ENCODE peak calls at places on chromosomes 1 and 21, in nine cellular contexts. One of them, this sample, is unnamed.

GRCh38 chr1:33152685-33153432 is 29.0 kb downstream of the TRIM62 start:
- DNase-seq in GM23338: peak; percentile 90
- DNase-seq in SJCRH30: peak; percentile 99
- DNase-seq in hypothalamus: no peak
- DNase-seq in activated naive CD4-positive, alpha-beta T cell treated with anti-CD3 and anti-CD28 coated beads, Interleukin-2, amount 10 ng/mL, durations not matched to agents 7 days and 5 days: no peak
- DNase-seq in GM23248: peak; percentile 33
- DNase-seq in COR-L47: no peak
- DNase-seq in HTR-8/SVneo: no peak
- DNase-seq in CD8-positive, alpha-beta T cell: no peak
- DNase-seq in this sample: no peak

GRCh38 chr1:177044390-177044789 is 120.1 kb downstream of the ASTN1 start:
- DNase-seq in GM23338: peak; percentile 83
- DNase-seq in SJCRH30: no peak
- DNase-seq in hypothalamus: no peak
- DNase-seq in activated naive CD4-positive, alpha-beta T cell treated with anti-CD3 and anti-CD28 coated beads, Interleukin-2, amount 10 ng/mL, durations not matched to agents 7 days and 5 days: no peak
- DNase-seq in GM23248: no peak
- DNase-seq in COR-L47: no peak
- DNase-seq in HTR-8/SVneo: no peak
- DNase-seq in CD8-positive, alpha-beta T cell: no peak
- DNase-seq in this sample: no peak

GRCh38 chr21:46145840-46146691 is 9.3 kb downstream of the FTCD start:
- DNase-seq in GM23338: no peak
- DNase-seq in SJCRH30: no peak
- DNase-seq in hypothalamus: no peak
- DNase-seq in activated naive CD4-positive, alpha-beta T cell treated with anti-CD3 and anti-CD28 coated beads, Interleukin-2, amount 10 ng/mL, durations not matched to agents 7 days and 5 days: no peak
- DNase-seq in GM23248: no peak
- DNase-seq in COR-L47: no peak
- DNase-seq in HTR-8/SVneo: no peak
- DNase-seq in CD8-positive, alpha-beta T cell: peak; percentile 9
- DNase-seq in this sample: no peak

GRCh38 chr1:24420547-24420946 is 4.9 kb downstream of the NIPAL3 start:
- DNase-seq in GM23338: no peak
- DNase-seq in SJCRH30: no peak
- DNase-seq in hypothalamus: no peak
- DNase-seq in activated naive CD4-positive, alpha-beta T cell treated with anti-CD3 and anti-CD28 coated beads, Interleukin-2, amount 10 ng/mL, durations not matched to agents 7 days and 5 days: no peak
- DNase-seq in GM23248: peak; percentile 32
- DNase-seq in COR-L47: no peak
- DNase-seq in HTR-8/SVneo: no peak
- DNase-seq in CD8-positive, alpha-beta T cell: no peak
- DNase-seq in this sample: no peak

GRCh38 chr21:40687625-40688024 is 159.3 kb downstream of the DSCAM start:
- DNase-seq in GM23338: no peak
- DNase-seq in SJCRH30: no peak
- DNase-seq in hypothalamus: no peak
- DNase-seq in activated naive CD4-positive, alpha-beta T cell treated with anti-CD3 and anti-CD28 coated beads, Interleukin-2, amount 10 ng/mL, durations not matched to agents 7 days and 5 days: no peak
- DNase-seq in GM23248: no peak
- DNase-seq in COR-L47: no peak
- DNase-seq in HTR-8/SVneo: no peak
- DNase-seq in CD8-positive, alpha-beta T cell: no peak
- DNase-seq in this sample: no peak

GRCh38 chr1:21638531-21639341 is 30.4 kb downstream of the RAP1GAP start:
- DNase-seq in GM23338: no peak
- DNase-seq in SJCRH30: peak; percentile 84
- DNase-seq in hypothalamus: no peak
- DNase-seq in activated naive CD4-positive, alpha-beta T cell treated with anti-CD3 and anti-CD28 coated beads, Interleukin-2, amount 10 ng/mL, durations not matched to agents 7 days and 5 days: no peak
- DNase-seq in GM23248: peak; percentile 52
- DNase-seq in COR-L47: peak; percentile 16
- DNase-seq in HTR-8/SVneo: peak; percentile 48
- DNase-seq in CD8-positive, alpha-beta T cell: no peak
- DNase-seq in this sample: peak; percentile 74

GRCh38 chr1:23651069-23651808 is 40.4 kb upstream of the RPL11 start:
- DNase-seq in GM23338: no peak
- DNase-seq in SJCRH30: peak; percentile 61
- DNase-seq in hypothalamus: no peak
- DNase-seq in activated naive CD4-positive, alpha-beta T cell treated with anti-CD3 and anti-CD28 coated beads, Interleukin-2, amount 10 ng/mL, durations not matched to agents 7 days and 5 days: no peak
- DNase-seq in GM23248: peak; percentile 80
- DNase-seq in COR-L47: no peak
- DNase-seq in HTR-8/SVneo: peak; percentile 39
- DNase-seq in CD8-positive, alpha-beta T cell: no peak
- DNase-seq in this sample: no peak

GRCh38 chr1:39981957-39982356 is 27.0 kb downstream of the MFSD2A start:
- DNase-seq in GM23338: no peak
- DNase-seq in SJCRH30: no peak
- DNase-seq in hypothalamus: no peak
- DNase-seq in activated naive CD4-positive, alpha-beta T cell treated with anti-CD3 and anti-CD28 coated beads, Interleukin-2, amount 10 ng/mL, durations not matched to agents 7 days and 5 days: no peak
- DNase-seq in GM23248: peak; percentile 94
- DNase-seq in COR-L47: no peak
- DNase-seq in HTR-8/SVneo: peak; percentile 58
- DNase-seq in CD8-positive, alpha-beta T cell: no peak
- DNase-seq in this sample: no peak

GRCh38 chr1:51058863-51059262 is 43.2 kb upstream of the C1orf185 start:
- DNase-seq in GM23338: peak; percentile 27
- DNase-seq in SJCRH30: peak; percentile 95
- DNase-seq in hypothalamus: no peak
- DNase-seq in activated naive CD4-positive, alpha-beta T cell treated with anti-CD3 and anti-CD28 coated beads, Interleukin-2, amount 10 ng/mL, durations not matched to agents 7 days and 5 days: no peak
- DNase-seq in GM23248: peak; percentile 46
- DNase-seq in COR-L47: no peak
- DNase-seq in HTR-8/SVneo: no peak
- DNase-seq in CD8-positive, alpha-beta T cell: no peak
- DNase-seq in this sample: no peak

GRCh38 chr21:34670220-34670961 is 1.6 kb downstream of the CLIC6 start:
- DNase-seq in GM23338: peak; percentile 70
- DNase-seq in SJCRH30: no peak
- DNase-seq in hypothalamus: no peak
- DNase-seq in activated naive CD4-positive, alpha-beta T cell treated with anti-CD3 and anti-CD28 coated beads, Interleukin-2, amount 10 ng/mL, durations not matched to agents 7 days and 5 days: no peak
- DNase-seq in GM23248: peak; percentile 49
- DNase-seq in COR-L47: no peak
- DNase-seq in HTR-8/SVneo: no peak
- DNase-seq in CD8-positive, alpha-beta T cell: no peak
- DNase-seq in this sample: no peak

GRCh38 chr1:1325288-1326074 is 879 bp downstream of the CPTP start:
- DNase-seq in GM23338: no peak
- DNase-seq in SJCRH30: no peak
- DNase-seq in hypothalamus: no peak
- DNase-seq in activated naive CD4-positive, alpha-beta T cell treated with anti-CD3 and anti-CD28 coated beads, Interleukin-2, amount 10 ng/mL, durations not matched to agents 7 days and 5 days: peak; percentile 31
- DNase-seq in GM23248: no peak
- DNase-seq in COR-L47: no peak
- DNase-seq in HTR-8/SVneo: no peak
- DNase-seq in CD8-positive, alpha-beta T cell: no peak
- DNase-seq in this sample: no peak

GRCh38 chr1:113641396-113641795 is 117.9 kb downstream of the PHTF1 start:
- DNase-seq in GM23338: no peak
- DNase-seq in SJCRH30: no peak
- DNase-seq in hypothalamus: no peak
- DNase-seq in activated naive CD4-positive, alpha-beta T cell treated with anti-CD3 and anti-CD28 coated beads, Interleukin-2, amount 10 ng/mL, durations not matched to agents 7 days and 5 days: no peak
- DNase-seq in GM23248: no peak
- DNase-seq in COR-L47: no peak
- DNase-seq in HTR-8/SVneo: no peak
- DNase-seq in CD8-positive, alpha-beta T cell: no peak
- DNase-seq in this sample: no peak

GRCh38 chr1:53588053-53588779 is 129.0 kb downstream of the DMRTB1 start:
- DNase-seq in GM23338: no peak
- DNase-seq in SJCRH30: no peak
- DNase-seq in hypothalamus: no peak
- DNase-seq in activated naive CD4-positive, alpha-beta T cell treated with anti-CD3 and anti-CD28 coated beads, Interleukin-2, amount 10 ng/mL, durations not matched to agents 7 days and 5 days: no peak
- DNase-seq in GM23248: no peak
- DNase-seq in COR-L47: no peak
- DNase-seq in HTR-8/SVneo: no peak
- DNase-seq in CD8-positive, alpha-beta T cell: no peak
- DNase-seq in this sample: peak; percentile 20

GRCh38 chr1:167715653-167716302 is 6.0 kb upstream of the MPZL1 start:
- DNase-seq in GM23338: no peak
- DNase-seq in SJCRH30: no peak
- DNase-seq in hypothalamus: no peak
- DNase-seq in activated naive CD4-positive, alpha-beta T cell treated with anti-CD3 and anti-CD28 coated beads, Interleukin-2, amount 10 ng/mL, durations not matched to agents 7 days and 5 days: no peak
- DNase-seq in GM23248: no peak
- DNase-seq in COR-L47: no peak
- DNase-seq in HTR-8/SVneo: no peak
- DNase-seq in CD8-positive, alpha-beta T cell: no peak
- DNase-seq in this sample: no peak

GRCh38 chr1:24266398-24266941 is 52.7 kb upstream of the GRHL3 start:
- DNase-seq in GM23338: no peak
- DNase-seq in SJCRH30: peak; percentile 9
- DNase-seq in hypothalamus: no peak
- DNase-seq in activated naive CD4-positive, alpha-beta T cell treated with anti-CD3 and anti-CD28 coated beads, Interleukin-2, amount 10 ng/mL, durations not matched to agents 7 days and 5 days: no peak
- DNase-seq in GM23248: peak; percentile 95
- DNase-seq in COR-L47: no peak
- DNase-seq in HTR-8/SVneo: peak; percentile 83
- DNase-seq in CD8-positive, alpha-beta T cell: no peak
- DNase-seq in this sample: no peak

GRCh38 chr1:27569506-27570382 is 34.2 kb downstream of the AHDC1 start:
- DNase-seq in GM23338: peak; percentile 62
- DNase-seq in SJCRH30: no peak
- DNase-seq in hypothalamus: no peak
- DNase-seq in activated naive CD4-positive, alpha-beta T cell treated with anti-CD3 and anti-CD28 coated beads, Interleukin-2, amount 10 ng/mL, durations not matched to agents 7 days and 5 days: no peak
- DNase-seq in GM23248: no peak
- DNase-seq in COR-L47: no peak
- DNase-seq in HTR-8/SVneo: no peak
- DNase-seq in CD8-positive, alpha-beta T cell: no peak
- DNase-seq in this sample: no peak

GRCh38 chr1:40630488-40631223 is 34.8 kb downstream of the RIMS3 start:
- DNase-seq in GM23338: peak; percentile 87
- DNase-seq in SJCRH30: peak; percentile 62
- DNase-seq in hypothalamus: no peak
- DNase-seq in activated naive CD4-positive, alpha-beta T cell treated with anti-CD3 and anti-CD28 coated beads, Interleukin-2, amount 10 ng/mL, durations not matched to agents 7 days and 5 days: peak; percentile 40
- DNase-seq in GM23248: peak; percentile 64
- DNase-seq in COR-L47: peak; percentile 37
- DNase-seq in HTR-8/SVneo: no peak
- DNase-seq in CD8-positive, alpha-beta T cell: peak; percentile 37
- DNase-seq in this sample: no peak

GRCh38 chr1:43258370-43258769 is 11.4 kb upstream of the TMEM125 start:
- DNase-seq in GM23338: no peak
- DNase-seq in SJCRH30: no peak
- DNase-seq in hypothalamus: no peak
- DNase-seq in activated naive CD4-positive, alpha-beta T cell treated with anti-CD3 and anti-CD28 coated beads, Interleukin-2, amount 10 ng/mL, durations not matched to agents 7 days and 5 days: no peak
- DNase-seq in GM23248: no peak
- DNase-seq in COR-L47: no peak
- DNase-seq in HTR-8/SVneo: no peak
- DNase-seq in CD8-positive, alpha-beta T cell: no peak
- DNase-seq in this sample: peak; percentile 13

GRCh38 chr1:7586031-7586941 is 184.8 kb upstream of the VAMP3 start:
- DNase-seq in GM23338: no peak
- DNase-seq in SJCRH30: peak; percentile 28
- DNase-seq in hypothalamus: no peak
- DNase-seq in activated naive CD4-positive, alpha-beta T cell treated with anti-CD3 and anti-CD28 coated beads, Interleukin-2, amount 10 ng/mL, durations not matched to agents 7 days and 5 days: no peak
- DNase-seq in GM23248: no peak
- DNase-seq in COR-L47: no peak
- DNase-seq in HTR-8/SVneo: no peak
- DNase-seq in CD8-positive, alpha-beta T cell: no peak
- DNase-seq in this sample: no peak

GRCh38 chr1:163173121-163173520 is 29.6 kb downstream of the RGS5 start:
- DNase-seq in GM23338: no peak
- DNase-seq in SJCRH30: no peak
- DNase-seq in hypothalamus: no peak
- DNase-seq in activated naive CD4-positive, alpha-beta T cell treated with anti-CD3 and anti-CD28 coated beads, Interleukin-2, amount 10 ng/mL, durations not matched to agents 7 days and 5 days: no peak
- DNase-seq in GM23248: peak; percentile 39
- DNase-seq in COR-L47: no peak
- DNase-seq in HTR-8/SVneo: no peak
- DNase-seq in CD8-positive, alpha-beta T cell: no peak
- DNase-seq in this sample: no peak

GRCh38 chr1:201553496-201554166 is 14.7 kb downstream of the NAV1 start:
- DNase-seq in GM23338: no peak
- DNase-seq in SJCRH30: no peak
- DNase-seq in hypothalamus: no peak
- DNase-seq in activated naive CD4-positive, alpha-beta T cell treated with anti-CD3 and anti-CD28 coated beads, Interleukin-2, amount 10 ng/mL, durations not matched to agents 7 days and 5 days: no peak
- DNase-seq in GM23248: peak; percentile 45
- DNase-seq in COR-L47: no peak
- DNase-seq in HTR-8/SVneo: no peak
- DNase-seq in CD8-positive, alpha-beta T cell: no peak
- DNase-seq in this sample: no peak

GRCh38 chr1:82820816-82821215 is 1020.1 kb downstream of the ADGRL2 start:
- DNase-seq in GM23338: no peak
- DNase-seq in SJCRH30: peak; percentile 54
- DNase-seq in hypothalamus: no peak
- DNase-seq in activated naive CD4-positive, alpha-beta T cell treated with anti-CD3 and anti-CD28 coated beads, Interleukin-2, amount 10 ng/mL, durations not matched to agents 7 days and 5 days: no peak
- DNase-seq in GM23248: no peak
- DNase-seq in COR-L47: no peak
- DNase-seq in HTR-8/SVneo: no peak
- DNase-seq in CD8-positive, alpha-beta T cell: no peak
- DNase-seq in this sample: no peak

GRCh38 chr1:204507317-204508105 is 8.7 kb upstream of the MDM4 start:
- DNase-seq in GM23338: peak; percentile 94
- DNase-seq in SJCRH30: peak; percentile 90
- DNase-seq in hypothalamus: no peak
- DNase-seq in activated naive CD4-positive, alpha-beta T cell treated with anti-CD3 and anti-CD28 coated beads, Interleukin-2, amount 10 ng/mL, durations not matched to agents 7 days and 5 days: peak; percentile 43
- DNase-seq in GM23248: peak; percentile 66
- DNase-seq in COR-L47: peak; percentile 25
- DNase-seq in HTR-8/SVneo: peak; percentile 33
- DNase-seq in CD8-positive, alpha-beta T cell: no peak
- DNase-seq in this sample: no peak

GRCh38 chr1:22330092-22330762 is 121.4 kb upstream of the ZBTB40 start:
- DNase-seq in GM23338: no peak
- DNase-seq in SJCRH30: peak; percentile 78
- DNase-seq in hypothalamus: no peak
- DNase-seq in activated naive CD4-positive, alpha-beta T cell treated with anti-CD3 and anti-CD28 coated beads, Interleukin-2, amount 10 ng/mL, durations not matched to agents 7 days and 5 days: no peak
- DNase-seq in GM23248: no peak
- DNase-seq in COR-L47: no peak
- DNase-seq in HTR-8/SVneo: no peak
- DNase-seq in CD8-positive, alpha-beta T cell: no peak
- DNase-seq in this sample: no peak

GRCh38 chr1:91831132-91831930 is 54.6 kb downstream of the TGFBR3 start:
- DNase-seq in GM23338: no peak
- DNase-seq in SJCRH30: no peak
- DNase-seq in hypothalamus: no peak
- DNase-seq in activated naive CD4-positive, alpha-beta T cell treated with anti-CD3 and anti-CD28 coated beads, Interleukin-2, amount 10 ng/mL, durations not matched to agents 7 days and 5 days: no peak
- DNase-seq in GM23248: no peak
- DNase-seq in COR-L47: no peak
- DNase-seq in HTR-8/SVneo: no peak
- DNase-seq in CD8-positive, alpha-beta T cell: no peak
- DNase-seq in this sample: no peak

GRCh38 chr1:110620250-110620615 is 14.1 kb upstream of the KCNA2 start:
- DNase-seq in GM23338: no peak
- DNase-seq in SJCRH30: no peak
- DNase-seq in hypothalamus: no peak
- DNase-seq in activated naive CD4-positive, alpha-beta T cell treated with anti-CD3 and anti-CD28 coated beads, Interleukin-2, amount 10 ng/mL, durations not matched to agents 7 days and 5 days: peak; percentile 56
- DNase-seq in GM23248: no peak
- DNase-seq in COR-L47: no peak
- DNase-seq in HTR-8/SVneo: no peak
- DNase-seq in CD8-positive, alpha-beta T cell: no peak
- DNase-seq in this sample: no peak

GRCh38 chr1:168507271-168507670 is 36.5 kb downstream of the XCL2 start:
- DNase-seq in GM23338: no peak
- DNase-seq in SJCRH30: peak; percentile 21
- DNase-seq in hypothalamus: no peak
- DNase-seq in activated naive CD4-positive, alpha-beta T cell treated with anti-CD3 and anti-CD28 coated beads, Interleukin-2, amount 10 ng/mL, durations not matched to agents 7 days and 5 days: no peak
- DNase-seq in GM23248: peak; percentile 12
- DNase-seq in COR-L47: no peak
- DNase-seq in HTR-8/SVneo: no peak
- DNase-seq in CD8-positive, alpha-beta T cell: no peak
- DNase-seq in this sample: no peak

GRCh38 chr1:43617668-43618067 is 32.3 kb upstream of the KDM4A start:
- DNase-seq in GM23338: no peak
- DNase-seq in SJCRH30: no peak
- DNase-seq in hypothalamus: no peak
- DNase-seq in activated naive CD4-positive, alpha-beta T cell treated with anti-CD3 and anti-CD28 coated beads, Interleukin-2, amount 10 ng/mL, durations not matched to agents 7 days and 5 days: no peak
- DNase-seq in GM23248: no peak
- DNase-seq in COR-L47: no peak
- DNase-seq in HTR-8/SVneo: no peak
- DNase-seq in CD8-positive, alpha-beta T cell: no peak
- DNase-seq in this sample: no peak

GRCh38 chr1:51792864-51793263 is 85.7 kb downstream of the NRDC start:
- DNase-seq in GM23338: no peak
- DNase-seq in SJCRH30: no peak
- DNase-seq in hypothalamus: no peak
- DNase-seq in activated naive CD4-positive, alpha-beta T cell treated with anti-CD3 and anti-CD28 coated beads, Interleukin-2, amount 10 ng/mL, durations not matched to agents 7 days and 5 days: no peak
- DNase-seq in GM23248: peak; percentile 84
- DNase-seq in COR-L47: no peak
- DNase-seq in HTR-8/SVneo: no peak
- DNase-seq in CD8-positive, alpha-beta T cell: no peak
- DNase-seq in this sample: no peak

GRCh38 chr1:248599396-248599795 is 1.9 kb upstream of the OR2T10 start:
- DNase-seq in GM23338: no peak
- DNase-seq in SJCRH30: peak; percentile 38
- DNase-seq in hypothalamus: no peak
- DNase-seq in activated naive CD4-positive, alpha-beta T cell treated with anti-CD3 and anti-CD28 coated beads, Interleukin-2, amount 10 ng/mL, durations not matched to agents 7 days and 5 days: no peak
- DNase-seq in GM23248: no peak
- DNase-seq in COR-L47: no peak
- DNase-seq in HTR-8/SVneo: no peak
- DNase-seq in CD8-positive, alpha-beta T cell: no peak
- DNase-seq in this sample: no peak

GRCh38 chr1:110438883-110439282 is 12.1 kb upstream of the PROK1 start:
- DNase-seq in GM23338: no peak
- DNase-seq in SJCRH30: no peak
- DNase-seq in hypothalamus: no peak
- DNase-seq in activated naive CD4-positive, alpha-beta T cell treated with anti-CD3 and anti-CD28 coated beads, Interleukin-2, amount 10 ng/mL, durations not matched to agents 7 days and 5 days: no peak
- DNase-seq in GM23248: no peak
- DNase-seq in COR-L47: no peak
- DNase-seq in HTR-8/SVneo: no peak
- DNase-seq in CD8-positive, alpha-beta T cell: no peak
- DNase-seq in this sample: no peak

This sample was measured in ureter.